ENCODE peak calls at places on chromosomes 7 and 10, in four cellular contexts. Q, P, C and S are unnamed samples.

GRCh38 chr7:140638311-140638791 is 2.3 kb downstream of the DENND2A start:
- DNase-seq in Q (peak), P (no peak), C (no peak), S (no peak)

GRCh38 chr7:135321556-135321955 is 87.9 kb downstream of the STRA8 start:
- DNase-seq in Q (no peak), P (no peak), C (no peak), S (no peak)

GRCh38 chr10:112421731-112422130 is 25.0 kb downstream of the ZDHHC6 start:
- DNase-seq in Q (no peak), P (no peak), C (no peak), S (no peak)

GRCh38 chr10:7458554-7458953 is 47.7 kb upstream of the SFMBT2 start:
- DNase-seq in Q (no peak), P (no peak), C (no peak), S (no peak)

GRCh38 chr10:7035111-7035761 is 375.6 kb downstream of the SFMBT2 start:
- DNase-seq in Q (no peak), P (no peak), C (no peak), S (no peak)

GRCh38 chr7:24354456-24354855 is 70.5 kb downstream of the NPY start:
- DNase-seq in Q (no peak), P (no peak), C (no peak), S (no peak)

GRCh38 chr7:91953618-91954017 is 13.0 kb downstream of the AKAP9 start:
- DNase-seq in Q (no peak), P (no peak), C (no peak), S (no peak)

GRCh38 chr10:3527144-3527543 is 257.9 kb downstream of the KLF6 start:
- DNase-seq in Q (no peak), P (peak), C (no peak), S (no peak)

GRCh38 chr7:92667816-92668540 is 77.8 kb upstream of the FAM133B start:
- DNase-seq in Q (no peak), P (no peak), C (no peak), S (no peak)

GRCh38 chr7:140544278-140544896 is 65.1 kb upstream of the MKRN1 start:
- DNase-seq in Q (no peak), P (no peak), C (no peak), S (no peak)

GRCh38 chr10:99711129-99711719 is 20.7 kb downstream of the COX15 start:
- DNase-seq in Q (no peak), P (peak), C (peak), S (peak)

GRCh38 chr7:138865843-138866242 is 67.8 kb upstream of the ATP6V0A4 start:
- DNase-seq in Q (no peak), P (no peak), C (no peak), S (no peak)

GRCh38 chr10:112801748-112802147 is 148.3 kb upstream of the TCF7L2 start:
- DNase-seq in Q (no peak), P (no peak), C (no peak), S (no peak)

GRCh38 chr10:42975005-42975493 is 101.8 kb upstream of the RET start:
- DNase-seq in Q (peak), P (no peak), C (no peak), S (no peak)

GRCh38 chr7:70952311-70952710 is 179.6 kb upstream of the GALNT17 start:
- DNase-seq in Q (no peak), P (no peak), C (no peak), S (no peak)

GRCh38 chr7:19401461-19401860 is 256.2 kb upstream of the FERD3L start:
- DNase-seq in Q (no peak), P (no peak), C (no peak), S (no peak)

GRCh38 chr7:100827330-100828226 is at the start of gene EPHB4:
- DNase-seq in Q (peak), P (no peak), C (no peak), S (no peak)

GRCh38 chr10:75400769-75401568 is 595 bp downstream of the ZNF503 start:
- DNase-seq in Q (peak), P (no peak), C (peak), S (peak)